ENCODE peak calls at places on chromosomes 4 and X, in nine cellular contexts. S is aorta; V is dorsolateral prefrontal cortex; B is fibroblast of lung; F is gastrocnemius medialis; X is CD8-positive, alpha-beta memory T cell; Y is HCT116; W is thoracic aorta; A is stomach. R is an unnamed sample.

GRCh38 chrX:63275127-63275526 is 76.0 kb downstream of the SPIN4 start:
- DNase-seq in B (no peak), A (no peak), X (no peak), S (peak; percentile 57), F (no peak), W (no peak), V (no peak), Y (peak; percentile 8), R (no peak)

GRCh38 chr4:73892966-73893365 is 23.8 kb downstream of the CXCL1 start:
- DNase-seq in Y (no peak), B (no peak), F (no peak), X (no peak), A (no peak), S (no peak), W (no peak), V (no peak), R (no peak)

GRCh38 chr4:1239949-1240305 is 9.0 kb downstream of the CTBP1 start:
- DNase-seq in B (no peak), V (no peak), F (peak; percentile 0), X (no peak), Y (no peak), S (no peak), W (no peak), A (no peak), R (no peak)

GRCh38 chr4:20618010-20618409 is 82.2 kb upstream of the PACRGL start:
- DNase-seq in B (peak; percentile 21), X (no peak), S (peak; percentile 83), Y (no peak), A (no peak), W (no peak), V (no peak), F (peak; percentile 13), R (no peak)

GRCh38 chrX:40176979-40177430 is 79.2 kb upstream of the BCOR start:
- DNase-seq in X (no peak), V (no peak), Y (no peak), W (no peak), B (no peak), S (peak; percentile 57), A (no peak), F (no peak), R (no peak)

GRCh38 chrX:68880846-68881513 is 52.2 kb downstream of the EFNB1 start:
- DNase-seq in F (no peak), W (no peak), A (no peak), V (no peak), X (no peak), B (no peak), Y (no peak), S (no peak), R (no peak)

GRCh38 chr4:121034010-121034409 is 38.3 kb downstream of the NDNF start:
- DNase-seq in A (no peak), S (no peak), W (no peak), V (no peak), B (peak; percentile 82), F (no peak), Y (no peak), X (no peak), R (no peak)

GRCh38 chrX:150690126-150690525 is 3.1 kb upstream of the MTMR1 start:
- DNase-seq in Y (peak; percentile 39), V (no peak), A (no peak), W (no peak), X (no peak), S (peak; percentile 77), B (peak; percentile 94), F (no peak), R (no peak)

GRCh38 chrX:96692454-96692853 is 7.8 kb downstream of the DIAPH2 start:
- DNase-seq in F (no peak), Y (no peak), S (no peak), X (no peak), B (peak; percentile 69), A (no peak), V (no peak), W (no peak), R (no peak)

GRCh38 chr4:115334736-115335411 is 221.5 kb upstream of the NDST4 start:
- DNase-seq in S (no peak), B (no peak), X (no peak), V (no peak), F (no peak), Y (no peak), W (no peak), A (no peak), R (no peak)

GRCh38 chr4:73662709-73663546 is 42.7 kb upstream of the RASSF6 start:
- DNase-seq in V (no peak), Y (peak; percentile 21), X (no peak), A (no peak), W (no peak), B (peak; percentile 83), S (no peak), F (no peak), R (no peak)

GRCh38 chrX:1430451-1430850 is 22.3 kb downstream of the ASMTL start:
- DNase-seq in Y (no peak), X (no peak), A (no peak), B (no peak), V (no peak), S (peak; percentile 15), W (no peak), F (no peak), R (no peak)

GRCh38 chrX:49842603-49843002 is 13.5 kb downstream of the PAGE4 start:
- DNase-seq in W (no peak), S (no peak), X (no peak), B (no peak), Y (no peak), A (no peak), V (no peak), F (no peak), R (no peak)

GRCh38 chr4:53908661-53909078 is 155.7 kb downstream of the CHIC2 start:
- DNase-seq in V (no peak), B (peak; percentile 95), X (peak; percentile 15), A (peak; percentile 51), W (no peak), S (no peak), F (peak; percentile 10), Y (peak; percentile 62), R (no peak)

GRCh38 chr4:158020734-158021346 is 152.0 kb downstream of the GASK1B start:
- DNase-seq in V (no peak), Y (peak; percentile 47), B (peak; percentile 93), W (no peak), F (no peak), X (no peak), S (no peak), A (no peak), R (no peak)

GRCh38 chrX:1558761-1559468 is 21.9 kb upstream of the P2RY8 start:
- DNase-seq in V (no peak), A (peak; percentile 24), X (no peak), F (no peak), W (no peak), Y (no peak), B (no peak), S (no peak), R (no peak)

GRCh38 chrX:76253432-76253831 is 80.6 kb downstream of the PBDC1 start:
- DNase-seq in Y (peak; percentile 18), A (peak; percentile 28), W (no peak), V (no peak), X (peak; percentile 40), S (no peak), F (no peak), B (peak; percentile 67), R (no peak)

GRCh38 chrX:136204571-136204970 is 46.6 kb downstream of the MAP7D3 start:
- DNase-seq in V (no peak), S (peak; percentile 68), Y (no peak), B (peak; percentile 88), X (no peak), A (no peak), F (no peak), W (peak; percentile 25), R (no peak)

GRCh38 chr4:5708171-5708828 is at the start of gene EVC2:
- DNase-seq in B (peak; percentile 60), W (no peak), X (no peak), V (no peak), A (peak; percentile 60), F (peak; percentile 23), S (peak; percentile 82), Y (no peak), R (no peak)

DNA sequence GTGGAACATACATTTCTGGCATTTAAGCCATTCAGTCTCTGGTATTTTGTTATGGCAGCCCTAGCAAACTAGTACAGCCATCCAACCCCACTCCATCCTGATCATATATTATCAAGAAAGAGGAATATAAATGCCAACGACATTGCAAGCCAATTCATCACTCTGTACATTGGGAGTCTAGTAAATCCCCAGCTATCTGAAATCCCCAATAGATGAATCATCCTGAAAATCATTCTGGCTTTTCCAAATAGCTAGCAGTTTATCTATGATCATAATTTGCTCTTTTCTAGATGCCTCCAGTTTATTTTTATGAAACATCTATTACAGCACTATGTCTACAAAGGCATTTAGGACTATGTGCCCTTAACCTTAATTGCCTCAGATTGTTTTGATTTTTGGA is 41.1 kb downstream of the FRMD7 start:
- DNase-seq in Y (no peak), X (no peak), F (no peak), W (no peak), A (no peak), S (no peak), B (no peak), V (no peak), R (no peak)
- H3K27ac ChIP-seq in Y (no peak overlapping the region), X (no peak overlapping the region), F (no peak overlapping the region), W (no peak overlapping the region), A (no peak overlapping the region), S (no peak overlapping the region), B (no peak overlapping the region), V (no peak overlapping the region), R (no peak overlapping the region)

GRCh38 chrX:57044226-57044625 is 48.9 kb upstream of the SPIN3 start:
- DNase-seq in V (no peak), B (no peak), S (no peak), F (no peak), X (no peak), W (no peak), Y (no peak), A (no peak), R (no peak)
- H3K27ac ChIP-seq in V (no peak overlapping the region), B (no peak overlapping the region), S (no peak overlapping the region), F (no peak overlapping the region), X (no peak overlapping the region), W (no peak overlapping the region), Y (no peak overlapping the region), A (no peak overlapping the region), R (no peak overlapping the region)

GRCh38 chr4:85081196-85081595 is 114.7 kb upstream of the WDFY3 start:
- DNase-seq in Y (no peak), X (no peak), W (no peak), V (no peak), B (no peak), S (no peak), F (no peak), A (no peak), R (no peak)

DNA sequence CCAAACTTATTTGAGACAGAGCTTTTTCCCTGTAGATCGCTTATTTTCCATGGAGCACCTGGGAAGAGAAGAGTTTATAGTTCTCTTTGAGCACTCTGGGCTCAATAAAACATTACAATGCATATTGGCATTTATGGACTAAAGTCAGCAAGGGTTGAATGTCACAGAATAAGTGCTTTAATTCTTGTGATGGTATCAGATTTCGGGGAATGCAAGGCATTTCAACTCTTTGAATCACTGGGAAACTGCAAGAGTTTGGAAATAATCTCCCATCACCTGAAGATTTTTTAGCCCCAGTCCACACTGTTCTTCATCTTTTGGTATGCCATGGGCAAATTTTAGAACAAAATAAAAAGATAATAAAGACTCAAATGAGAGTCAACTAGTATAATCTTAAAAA is 111.5 kb upstream of the WDFY3 start:
- DNase-seq in Y (no peak), B (no peak), A (no peak), S (no peak), F (no peak), W (no peak), X (no peak), V (no peak), R (no peak)
- H3K27ac ChIP-seq in Y (no peak overlapping the region), B (no peak overlapping the region), A (no peak overlapping the region), S (no peak overlapping the region), F (no peak overlapping the region), W (no peak overlapping the region), X (no peak overlapping the region), V (no peak overlapping the region), R (no peak overlapping the region)

GRCh38 chr4:147590249-147590920 is 26.8 kb upstream of the TMEM184C start:
- DNase-seq in B (peak; percentile 87), X (peak; percentile 18), V (peak; percentile 67), F (no peak), S (peak; percentile 53), A (peak; percentile 55), W (peak; percentile 21), Y (peak; percentile 54), R (no peak)
- H3K27ac ChIP-seq in B (no peak overlapping the region), X (no peak overlapping the region), V (peak overlapping the region; percentile 46), F (no peak overlapping the region), S (no peak overlapping the region), A (no peak overlapping the region), W (no peak overlapping the region), Y (no peak overlapping the region), R (no peak overlapping the region)